ENCODE peak calls at places on chromosomes 16 and 17, in nine cellular contexts. V is fibroblast of lung; Q is coronary artery; F is MCF 10A; P is AG04450; W is GM13977; A is GM03348; S is CD8-positive, alpha-beta memory T cell; R is amniotic stem cell. I is an unnamed sample.

GRCh38 chr16:20334396-20334795 is 7.1 kb upstream of the GP2 start:
- DNase-seq in V (no peak), Q (no peak), F (no peak), P (no peak), W (no peak), A (no peak), S (no peak), R (no peak), I (no peak)

GRCh38 chr17:46870116-46870803 is 18.9 kb downstream of the WNT9B start:
- DNase-seq in V (no peak), Q (no peak), F (no peak), P (no peak), W (no peak), A (no peak), S (no peak), R (no peak), I (no peak)

GRCh38 chr17:54899721-54900456 is 763 bp upstream of the TOM1L1 start:
- DNase-seq in V (no peak), Q (no peak), F (no peak), P (no peak), W (peak; percentile 9), A (no peak), S (no peak), R (no peak), I (peak; percentile 75)

GRCh38 chr16:20862162-20862960 is 37.8 kb downstream of the DCUN1D3 start:
- DNase-seq in V (no peak), Q (no peak), F (no peak), P (no peak), W (no peak), A (no peak), S (no peak), R (no peak), I (no peak)

GRCh38 chr16:78286076-78286475 is 186.6 kb downstream of the WWOX start:
- DNase-seq in V (no peak), Q (no peak), F (no peak), P (no peak), W (no peak), A (no peak), S (no peak), R (no peak), I (no peak)

GRCh38 chr17:489758-490329 is 137.2 kb upstream of the RPH3AL start:
- DNase-seq in V (peak; percentile 55), Q (no peak), F (no peak), P (no peak), W (peak; percentile 61), A (peak; percentile 78), S (peak; percentile 56), R (no peak), I (no peak)

GRCh38 chr17:48031966-48032365 is 5.6 kb downstream of the COPZ2 start:
- DNase-seq in V (no peak), Q (no peak), F (no peak), P (no peak), W (no peak), A (no peak), S (no peak), R (no peak), I (no peak)

GRCh38 chr17:58360664-58361063 is 8.7 kb upstream of the SUPT4H1 start:
- DNase-seq in V (no peak), Q (no peak), F (no peak), P (no peak), W (peak; percentile 12), A (no peak), S (no peak), R (no peak), I (no peak)

GRCh38 chr16:66467611-66468010 is 40.5 kb downstream of the BEAN1 start:
- DNase-seq in V (no peak), Q (peak; percentile 62), F (no peak), P (no peak), W (no peak), A (no peak), S (no peak), R (no peak), I (no peak)

GRCh38 chr17:8123695-8124349 is at the start of gene HES7:
- DNase-seq in V (no peak), Q (no peak), F (peak; percentile 73), P (no peak), W (no peak), A (no peak), S (no peak), R (no peak), I (peak; percentile 29)

GRCh38 chr17:82734987-82735866 is at the start of gene FN3K:
- DNase-seq in V (peak; percentile 77), Q (peak; percentile 84), F (no peak), P (peak; percentile 33), W (peak; percentile 36), A (peak; percentile 89), S (no peak), R (no peak), I (peak; percentile 86)

GRCh38 chr17:77738666-77739531 is 219.6 kb upstream of the TNRC6C start:
- DNase-seq in V (no peak), Q (peak; percentile 83), F (no peak), P (no peak), W (no peak), A (no peak), S (no peak), R (no peak), I (no peak)

GRCh38 chr16:8622315-8622656 is 788 bp downstream of the METTL22 start:
- DNase-seq in V (no peak), Q (no peak), F (no peak), P (no peak), W (peak; percentile 48), A (no peak), S (no peak), R (no peak), I (peak; percentile 47)

GRCh38 chr17:2723505-2723996 is 12.0 kb upstream of the CLUH start:
- DNase-seq in V (no peak), Q (no peak), F (no peak), P (no peak), W (no peak), A (no peak), S (no peak), R (no peak), I (peak; percentile 58)